ENCODE peak calls at places on chromosomes 13 and 19, in five cellular contexts. One of them, this sample, is unnamed.

GRCh38 chr19:45919678-45920077 is 5.1 kb upstream of the NANOS2 start:
- DNase-seq in NCI-H446 treated with DMSO at 0.1 percent for 48 hours: no peak
- DNase-seq in upper lobe of right lung: no peak
- DNase-seq in IMR-90: no peak
- DNase-seq in SJSA1: no peak
- DNase-seq in this sample: no peak

GRCh38 chr19:56740478-56740877 is 68.9 kb upstream of the ZNF835 start:
- DNase-seq in NCI-H446 treated with DMSO at 0.1 percent for 48 hours: no peak
- DNase-seq in upper lobe of right lung: no peak
- DNase-seq in IMR-90: no peak
- DNase-seq in SJSA1: no peak
- DNase-seq in this sample: peak

GRCh38 chr19:40013991-40014390 is 17.1 kb downstream of the ZNF546 start:
- DNase-seq in NCI-H446 treated with DMSO at 0.1 percent for 48 hours: no peak
- DNase-seq in upper lobe of right lung: no peak
- DNase-seq in IMR-90: no peak
- DNase-seq in SJSA1: no peak
- DNase-seq in this sample: no peak

GRCh38 chr13:40181203-40181845 is 485.1 kb downstream of the FOXO1 start:
- DNase-seq in NCI-H446 treated with DMSO at 0.1 percent for 48 hours: no peak
- DNase-seq in upper lobe of right lung: no peak
- DNase-seq in IMR-90: peak
- DNase-seq in SJSA1: no peak
- DNase-seq in this sample: no peak

GRCh38 chr19:38666662-38667448 is 19.4 kb downstream of the ACTN4 start:
- DNase-seq in NCI-H446 treated with DMSO at 0.1 percent for 48 hours: peak
- DNase-seq in upper lobe of right lung: no peak
- DNase-seq in IMR-90: peak
- DNase-seq in SJSA1: peak
- DNase-seq in this sample: no peak

GRCh38 chr13:109074436-109074835 is 445.0 kb downstream of the MYO16 start:
- DNase-seq in NCI-H446 treated with DMSO at 0.1 percent for 48 hours: no peak
- DNase-seq in upper lobe of right lung: no peak
- DNase-seq in IMR-90: no peak
- DNase-seq in SJSA1: peak
- DNase-seq in this sample: no peak

GRCh38 chr13:29581666-29582065 is 13.8 kb downstream of the SLC7A1 start:
- DNase-seq in NCI-H446 treated with DMSO at 0.1 percent for 48 hours: no peak
- DNase-seq in upper lobe of right lung: no peak
- DNase-seq in IMR-90: no peak
- DNase-seq in SJSA1: no peak
- DNase-seq in this sample: peak

GRCh38 chr13:44159633-44160279 is 213.9 kb upstream of the SERP2 start:
- DNase-seq in NCI-H446 treated with DMSO at 0.1 percent for 48 hours: peak
- DNase-seq in upper lobe of right lung: no peak
- DNase-seq in IMR-90: no peak
- DNase-seq in SJSA1: no peak
- DNase-seq in this sample: peak

GRCh38 chr19:30082611-30083010 is 140.6 kb downstream of the URI1 start:
- DNase-seq in NCI-H446 treated with DMSO at 0.1 percent for 48 hours: no peak
- DNase-seq in upper lobe of right lung: peak
- DNase-seq in IMR-90: no peak
- DNase-seq in SJSA1: no peak
- DNase-seq in this sample: no peak